ENCODE peak calls at places on chromosomes 6 and 20, in ten cellular contexts. M is fibroblast of mammary gland, Q is cardiac fibroblast, G is Caco-2, H is A549, V is HFFc6, F is tibial nerve, T is left lung, W is GM23338, Z is PC-3. I is an unnamed sample.
A peak's percentile ranks its signal among the peaks of the same experiment; 100 is the strongest.

GRCh38 chr20:32481311-32482103 is 103.6 kb downstream of the NOL4L start:
- DNase-seq in M (no peak), Q (no peak), G (no peak), H (no peak), V (no peak), F (no peak), T (no peak), W (no peak), Z (no peak), I (no peak)

GRCh38 chr6:127924440-127924839 is 23.6 kb upstream of the THEMIS start:
- DNase-seq in M (peak; percentile 16), Q (no peak), G (no peak), H (no peak), V (no peak), F (no peak), T (no peak), W (no peak), Z (no peak), I (peak; percentile 31)

GRCh38 chr6:99745651-99746050 is 139.0 kb downstream of the PRDM13 start:
- DNase-seq in M (no peak), Q (peak; percentile 44), G (no peak), H (no peak), V (peak; percentile 24), F (no peak), T (no peak), W (no peak), Z (peak; percentile 2), I (no peak)

GRCh38 chr20:46157625-46158024 is 39.5 kb downstream of the CD40 start:
- DNase-seq in M (no peak), Q (no peak), G (no peak), H (no peak), V (no peak), F (no peak), T (no peak), W (no peak), Z (no peak), I (no peak)

GRCh38 chr6:114342086-114342825 is 567 bp downstream of the HS3ST5 start:
- DNase-seq in M (no peak), Q (peak; percentile 9), G (peak; percentile 38), H (no peak), V (no peak), F (no peak), T (peak; percentile 30), W (peak; percentile 66), Z (peak; percentile 35), I (no peak)

GRCh38 chr20:38161412-38161774 is 3.7 kb downstream of the TGM2 start:
- DNase-seq in M (no peak), Q (no peak), G (no peak), H (no peak), V (no peak), F (no peak), T (no peak), W (no peak), Z (no peak), I (no peak)

GRCh38 chr6:125918230-125918629 is 38.3 kb upstream of the HINT3 start:
- DNase-seq in M (no peak), Q (no peak), G (no peak), H (no peak), V (no peak), F (no peak), T (no peak), W (peak; percentile 20), Z (no peak), I (no peak)

GRCh38 chr6:87806635-87807034 is 104.6 kb upstream of the AKIRIN2 start:
- DNase-seq in M (peak; percentile 62), Q (no peak), G (no peak), H (no peak), V (no peak), F (peak; percentile 17), T (no peak), W (no peak), Z (peak; percentile 25), I (no peak)

GRCh38 chr20:57263127-57263609 is 3.3 kb downstream of the BMP7 start:
- DNase-seq in M (no peak), Q (no peak), G (no peak), H (no peak), V (no peak), F (no peak), T (no peak), W (no peak), Z (no peak), I (no peak)

GRCh38 chr6:132412656-132413500 is 11.6 kb upstream of the MOXD1 start:
- DNase-seq in M (no peak), Q (peak; percentile 74), G (no peak), H (no peak), V (peak; percentile 29), F (no peak), T (no peak), W (no peak), Z (no peak), I (no peak)

GRCh38 chr6:11975353-11975977 is 36.6 kb upstream of the HIVEP1 start:
- DNase-seq in M (no peak), Q (no peak), G (no peak), H (no peak), V (no peak), F (peak; percentile 33), T (peak; percentile 71), W (no peak), Z (no peak), I (no peak)

GRCh38 chr6:4879724-4880372 is 103.6 kb downstream of the CDYL start:
- DNase-seq in M (no peak), Q (no peak), G (no peak), H (no peak), V (no peak), F (no peak), T (no peak), W (no peak), Z (no peak), I (no peak)

GRCh38 chr20:47985092-47985850 is 200.0 kb upstream of the SULF2 start:
- DNase-seq in M (no peak), Q (no peak), G (peak; percentile 42), H (peak; percentile 22), V (no peak), F (no peak), T (peak; percentile 70), W (peak; percentile 68), Z (peak; percentile 77), I (no peak)

GRCh38 chr6:111201764-111202163 is 114.5 kb downstream of the SLC16A10 start:
- DNase-seq in M (no peak), Q (no peak), G (no peak), H (no peak), V (no peak), F (no peak), T (no peak), W (no peak), Z (no peak), I (no peak)

GRCh38 chr6:551405-551804 is 105.5 kb downstream of the HUS1B start:
- DNase-seq in M (peak; percentile 44), Q (peak; percentile 39), G (peak; percentile 20), H (no peak), V (no peak), F (no peak), T (no peak), W (peak; percentile 63), Z (peak; percentile 47), I (no peak)

GRCh38 chr6:100177956-100178355 is 183.9 kb upstream of the MCHR2 start:
- DNase-seq in M (peak; percentile 26), Q (peak; percentile 7), G (no peak), H (no peak), V (no peak), F (no peak), T (no peak), W (no peak), Z (no peak), I (no peak)

GRCh38 chr6:170564936-170565530 is 10.9 kb downstream of the TBP start:
- DNase-seq in M (no peak), Q (no peak), G (no peak), H (no peak), V (no peak), F (no peak), T (no peak), W (no peak), Z (no peak), I (no peak)
- TF ChIP-seq CTCF in M (no peak), Q (no peak), G (no peak), H (no peak), V (no peak), F (no peak), T (no peak), W (no peak), Z (no peak), I (no peak)

DNA sequence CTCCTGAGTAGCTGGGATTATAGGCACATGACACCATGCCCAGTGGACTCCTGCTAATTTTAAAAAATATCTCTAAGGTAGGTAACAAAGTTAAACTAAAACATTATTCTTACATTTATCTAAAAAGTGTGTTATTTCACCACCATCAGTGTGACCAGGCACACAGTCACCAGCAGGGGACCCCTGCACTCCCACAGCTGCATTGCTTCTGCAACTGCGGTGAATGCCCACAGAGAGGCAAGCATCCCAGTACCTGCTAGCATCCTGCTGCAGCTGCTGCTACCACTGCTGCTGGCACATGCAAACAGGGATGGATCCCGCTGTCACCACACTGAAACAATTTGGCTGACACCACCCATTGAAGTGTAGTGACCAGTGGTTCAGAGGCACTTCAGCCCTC is 21.9 kb upstream of the EPB41L2 start:
- DNase-seq in M (no peak), Q (no peak), G (peak; percentile 25), H (no peak), V (no peak), F (no peak), T (no peak), W (no peak), Z (no peak), I (no peak)
- TF ChIP-seq CTCF in M (no peak), Q (no peak), G (peak; percentile 41), H (no peak), V (peak; percentile 38), F (no peak), T (no peak), W (peak; percentile 31), Z (no peak), I (no peak)

GRCh38 chr6:160519603-160520042 is 144.5 kb downstream of the LPA start:
- DNase-seq in M (no peak), Q (peak; percentile 74), G (no peak), H (peak; percentile 11), V (no peak), F (no peak), T (no peak), W (peak; percentile 72), Z (peak; percentile 74), I (peak; percentile 12)

GRCh38 chr6:160523223-160523622 is 140.9 kb downstream of the LPA start:
- DNase-seq in M (no peak), Q (no peak), G (no peak), H (no peak), V (no peak), F (no peak), T (no peak), W (no peak), Z (no peak), I (no peak)

GRCh38 chr6:160519133-160519532 is 144.9 kb downstream of the LPA start:
- DNase-seq in M (no peak), Q (no peak), G (no peak), H (no peak), V (no peak), F (no peak), T (no peak), W (no peak), Z (no peak), I (no peak)

GRCh38 chr6:160520043-160520904 is 143.8 kb downstream of the LPA start:
- DNase-seq in M (peak; percentile 58), Q (peak; percentile 43), G (peak; percentile 85), H (peak; percentile 61), V (peak; percentile 60), F (peak; percentile 83), T (peak; percentile 74), W (peak; percentile 75), Z (peak; percentile 33), I (no peak)
- TF ChIP-seq CTCF in M (no peak), Q (no peak), G (no peak), H (peak; percentile 74), V (peak; percentile 57), F (no peak), T (no peak), W (peak; percentile 88), Z (peak; percentile 21), I (no peak)

GRCh38 chr6:166435574-166435973 is 52.8 kb upstream of the MPC1 start:
- DNase-seq in M (no peak), Q (no peak), G (no peak), H (no peak), V (no peak), F (peak; percentile 48), T (no peak), W (no peak), Z (no peak), I (no peak)
- TF ChIP-seq CTCF in M (no peak), Q (no peak), G (no peak), H (no peak), V (no peak), F (peak; percentile 14), T (no peak), W (no peak), Z (no peak), I (no peak)

I was measured in astrocyte of the cerebellum.